ENCODE peak calls at places on chromosomes 12 and 14, in six cellular contexts. G is A673, D is endodermal cell, C is thoracic aorta, Y is fibroblast of lung, E is DND-41. Q is an unnamed sample. For H3K4me1, the result is how much of the 10 kb centered on the place peaks cover.

GRCh38 chr14:81990312-81990761 is 456.7 kb upstream of the SEL1L start:
- DNase-seq in G (peak), D (peak), C (no peak), Y (peak), E (peak), Q (no peak)

GRCh38 chr12:607541-608001 is 55.7 kb downstream of the NINJ2 start:
- DNase-seq in G (no peak), D (peak), C (no peak), Y (no peak), E (no peak), Q (no peak)

GRCh38 chr14:51821822-51822221 is 38.6 kb upstream of the GNG2 start:
- DNase-seq in G (no peak), D (no peak), C (no peak), Y (peak), E (no peak), Q (no peak)

GRCh38 chr14:103109789-103110415 is 13.4 kb upstream of the TNFAIP2 start:
- DNase-seq in G (no peak), D (peak), C (no peak), Y (peak), E (no peak), Q (no peak)

GRCh38 chr12:43278268-43278832 is 273.7 kb downstream of the ADAMTS20 start:
- DNase-seq in G (no peak), D (no peak), C (no peak), Y (no peak), E (no peak), Q (no peak)

GRCh38 chr12:121465921-121466799 is 66.2 kb downstream of the RNF34 start:
- DNase-seq in G (peak), D (peak), C (no peak), Y (no peak), E (peak), Q (peak)

GRCh38 chr12:47687636-47688035 is 18.2 kb downstream of the RPAP3 start:
- DNase-seq in G (no peak), D (no peak), C (no peak), Y (no peak), E (no peak), Q (no peak)

GRCh38 chr12:109165599-109165998 is 49.2 kb downstream of the ACACB start:
- DNase-seq in G (no peak), D (no peak), C (no peak), Y (peak), E (no peak), Q (no peak)

GRCh38 chr12:65728913-65729793 is 95.1 kb upstream of the HMGA2 start:
- DNase-seq in G (peak), D (peak), C (no peak), Y (no peak), E (no peak), Q (no peak)

GRCh38 chr12:40104461-40105264 is 1.2 kb downstream of the SLC2A13 start:
- DNase-seq in G (peak), D (no peak), C (no peak), Y (peak), E (no peak), Q (no peak)

GRCh38 chr14:104881369-104881979 is 16.4 kb downstream of the CEP170B start:
- DNase-seq in G (no peak), D (peak), C (no peak), Y (no peak), E (no peak), Q (no peak)

GRCh38 chr14:93962701-93963601 is 13.4 kb downstream of the ASB2 start:
- DNase-seq in G (no peak), D (no peak), C (no peak), Y (peak), E (no peak), Q (peak)

GRCh38 chr12:98868076-98868475 is 223.0 kb downstream of the APAF1 start:
- DNase-seq in G (no peak), D (peak), C (no peak), Y (no peak), E (no peak), Q (no peak)

GRCh38 chr14:82502043-82502442 is 968.4 kb upstream of the SEL1L start:
- DNase-seq in G (no peak), D (no peak), C (no peak), Y (no peak), E (no peak), Q (no peak)

GRCh38 chr14:104641753-104642539 is 37.4 kb upstream of the TMEM179 start:
- DNase-seq in G (no peak), D (peak), C (no peak), Y (no peak), E (no peak), Q (no peak)

GRCh38 chr12:6225630-6226001 is 25.4 kb downstream of the CD9 start:
- DNase-seq in G (no peak), D (no peak), C (no peak), Y (no peak), E (no peak), Q (no peak)

GRCh38 chr12:55060470-55060869 is 40.7 kb downstream of the NEUROD4 start:
- DNase-seq in G (no peak), D (peak), C (no peak), Y (no peak), E (no peak), Q (no peak)

GRCh38 chr12:108066583-108067234 is 62.4 kb upstream of the WSCD2 start:
- DNase-seq in G (peak), D (no peak), C (no peak), Y (no peak), E (no peak), Q (no peak)

GRCh38 chr12:89263153-89263552 is 89.1 kb downstream of the DUSP6 start:
- DNase-seq in G (no peak), D (no peak), C (no peak), Y (no peak), E (no peak), Q (no peak)
- H3K4me1 ChIP-seq in G (under half), D (under half), C (under half), Y (under half), E (under half), Q (under half)

GRCh38 chr14:63467440-63468072 is 75.6 kb downstream of the PPP2R5E start:
- DNase-seq in G (no peak), D (no peak), C (no peak), Y (no peak), E (no peak), Q (no peak)

GRCh38 chr14:63465347-63465746 is 77.8 kb downstream of the PPP2R5E start:
- DNase-seq in G (no peak), D (no peak), C (no peak), Y (no peak), E (no peak), Q (no peak)

GRCh38 chr14:63473194-63473788 is 69.9 kb downstream of the PPP2R5E start:
- DNase-seq in G (peak), D (no peak), C (no peak), Y (peak), E (no peak), Q (no peak)

GRCh38 chr14:63470877-63471565 is 72.2 kb downstream of the PPP2R5E start:
- DNase-seq in G (peak), D (no peak), C (no peak), Y (peak), E (no peak), Q (no peak)

GRCh38 chr14:63468273-63468672 is 74.9 kb downstream of the PPP2R5E start:
- DNase-seq in G (no peak), D (no peak), C (no peak), Y (no peak), E (no peak), Q (no peak)
- H3K4me1 ChIP-seq in G (under half), D (under half), C (under half), Y (under half), E (under half), Q (under half)

DNA sequence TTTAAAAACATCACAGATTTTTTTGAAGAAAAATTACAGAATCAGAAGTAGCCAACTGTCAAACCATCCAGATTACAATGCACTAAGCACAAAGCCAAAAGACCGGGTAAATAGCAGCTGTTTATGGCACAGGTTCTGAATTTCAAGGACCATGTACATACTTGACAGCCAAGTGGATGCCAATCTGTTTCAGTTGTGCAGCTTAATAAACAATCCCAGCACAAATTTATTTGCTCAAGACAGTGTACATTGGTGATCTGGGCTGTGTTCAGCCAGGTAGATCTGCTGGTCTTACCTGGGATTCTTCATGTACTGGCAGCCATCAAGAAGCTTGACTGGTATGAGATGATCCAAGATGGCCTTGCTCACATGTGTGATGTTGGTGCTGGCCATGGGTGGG is 229.8 kb upstream of the FLRT2 start:
- DNase-seq in G (no peak), D (no peak), C (no peak), Y (no peak), E (no peak), Q (no peak)
- H3K4me1 ChIP-seq in G (under half), D (under half), C (under half), Y (under half), E (under half), Q (under half)

GRCh38 chr12:79426121-79426520 is 264.6 kb downstream of the PAWR start:
- DNase-seq in G (no peak), D (no peak), C (no peak), Y (no peak), E (no peak), Q (no peak)
- H3K4me1 ChIP-seq in G (under half), D (under half), C (under half), Y (under half), E (under half), Q (under half)

GRCh38 chr12:123062682-123063426 is 82.4 kb downstream of the ARL6IP4 start:
- DNase-seq in G (no peak), D (no peak), C (peak), Y (peak), E (no peak), Q (no peak)
- H3K4me1 ChIP-seq in G (under half), D (under half), C (under half), Y (half or more), E (under half), Q (under half)

DNA sequence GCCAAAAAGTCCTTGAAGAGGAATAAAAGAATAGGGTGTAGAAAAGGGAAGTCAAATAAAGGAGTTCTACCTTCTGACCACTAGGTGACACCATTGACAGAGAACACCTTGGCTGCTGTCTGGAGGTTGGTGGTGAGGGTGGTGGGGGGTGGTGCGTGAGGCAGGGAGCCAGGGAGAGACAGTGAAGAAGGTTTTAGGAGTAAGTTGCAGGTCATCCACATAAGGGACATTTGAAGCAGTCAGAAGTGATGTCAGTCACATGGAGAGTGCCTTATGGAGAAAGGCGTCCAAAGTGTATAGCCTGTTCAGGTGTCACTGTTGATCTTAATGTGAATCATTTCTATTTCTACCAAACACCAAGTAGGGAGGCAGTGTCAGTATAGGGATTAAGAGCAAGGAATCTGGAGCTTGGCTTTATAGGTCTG is 279.3 kb upstream of the DDHD1 start:
- DNase-seq in G (peak), D (peak), C (no peak), Y (peak), E (peak), Q (no peak)
- H3K4me1 ChIP-seq in G (under half), D (under half), C (under half), Y (under half), E (under half), Q (under half)

DNA sequence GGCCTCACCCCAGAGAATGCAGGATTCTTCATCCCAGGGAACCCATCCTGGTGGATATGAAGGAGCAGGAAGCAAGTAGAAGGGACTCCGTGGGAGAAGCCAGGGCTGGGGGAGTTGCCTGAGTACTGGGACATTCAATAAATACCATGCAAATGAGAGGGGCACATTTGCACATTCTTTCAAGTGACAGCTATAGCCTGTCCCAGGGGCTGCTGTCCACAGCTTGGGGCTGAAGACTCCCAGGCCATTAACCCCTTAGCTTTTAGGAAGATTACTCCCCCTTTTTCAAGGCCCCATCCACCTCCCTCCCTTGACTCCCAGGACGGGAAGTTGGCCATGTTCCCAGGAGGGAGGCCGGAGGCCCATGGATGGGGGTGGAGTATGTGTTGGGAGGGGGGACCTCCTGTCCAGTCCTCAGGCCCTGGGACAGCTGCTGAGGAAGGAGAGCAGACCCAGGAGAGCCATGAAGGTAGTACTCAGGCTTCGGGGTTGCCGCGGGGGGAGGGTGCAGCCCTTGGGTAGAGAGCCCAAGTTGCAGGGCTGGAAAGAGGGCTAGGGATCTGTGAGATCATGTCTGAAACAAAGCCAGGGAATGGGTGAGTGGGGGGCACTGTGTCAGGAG is 974 bp upstream of the TNS2 start:
- DNase-seq in G (peak), D (peak), C (no peak), Y (peak), E (no peak), Q (no peak)
- H3K4me1 ChIP-seq in G (under half), D (under half), C (under half), Y (under half), E (under half), Q (under half)

GRCh38 chr12:12217018-12217359 is 49.9 kb downstream of the LRP6 start:
- DNase-seq in G (no peak), D (no peak), C (no peak), Y (no peak), E (no peak), Q (no peak)

GRCh38 chr12:12214635-12215131 is 52.2 kb downstream of the LRP6 start:
- DNase-seq in G (peak), D (peak), C (no peak), Y (peak), E (no peak), Q (no peak)

GRCh38 chr12:12214201-12214600 is 52.6 kb downstream of the LRP6 start:
- DNase-seq in G (no peak), D (no peak), C (no peak), Y (no peak), E (no peak), Q (no peak)

GRCh38 chr12:12219664-12220063 is 47.2 kb downstream of the LRP6 start:
- DNase-seq in G (no peak), D (no peak), C (no peak), Y (no peak), E (no peak), Q (no peak)

DNA sequence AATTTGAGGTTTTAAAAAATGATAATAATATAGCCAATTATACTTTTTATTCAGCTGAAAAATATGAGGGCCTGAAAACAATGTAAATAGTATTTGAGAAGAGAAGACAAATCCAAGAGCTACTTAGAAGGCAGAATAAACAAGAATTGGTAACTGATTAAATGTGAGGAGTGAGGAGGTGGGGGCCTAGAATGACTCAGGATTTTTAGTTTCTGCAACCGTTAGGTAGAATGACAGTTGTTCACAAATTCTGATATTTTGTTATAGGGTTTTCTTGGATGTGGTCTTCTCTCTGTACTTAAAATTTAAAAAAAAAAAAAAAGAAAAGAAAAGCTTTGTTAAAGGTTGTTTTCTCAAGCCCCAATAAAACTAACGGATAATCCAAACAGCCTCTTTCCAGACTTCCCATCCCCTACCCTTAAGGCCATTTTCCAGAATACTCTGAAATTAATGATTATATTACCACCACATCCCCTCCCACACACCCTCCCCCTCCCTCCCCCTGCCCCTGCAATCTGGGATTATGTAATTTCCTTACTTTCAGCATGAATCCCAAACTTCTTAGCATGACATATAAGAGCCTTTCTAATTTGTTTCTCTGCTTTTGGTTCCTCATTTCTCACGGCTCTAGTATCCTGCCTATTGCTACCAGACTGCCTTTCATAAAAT is 50.4 kb downstream of the LRP6 start:
- DNase-seq in G (peak), D (no peak), C (no peak), Y (no peak), E (no peak), Q (no peak)
- H3K4me1 ChIP-seq in G (half or more), D (under half), C (under half), Y (under half), E (under half), Q (under half)

Q was measured in CD8-positive, alpha-beta memory T cell.